ENCODE peak calls at places on chromosome 17, in seven cellular contexts. B, Y, D, Z, H, T and E are unnamed samples.

GRCh38 chr17:50363217-50364060 is 9.5 kb downstream of the MRPL27 start:
- DNase-seq in T (peak; percentile 65), H (no peak), Z (no peak), D (no peak), Y (peak; percentile 78), B (no peak), E (peak; percentile 53)

GRCh38 chr17:78665952-78666920 is 89.0 kb upstream of the DNAH17 start:
- DNase-seq in H (no peak), T (no peak), Z (no peak), Y (peak; percentile 42), B (peak; percentile 67), D (no peak), E (no peak)

GRCh38 chr17:8420041-8420934 is 15.4 kb upstream of the NDEL1 start:
- DNase-seq in Z (no peak), T (no peak), D (no peak), H (no peak), Y (peak; percentile 91), B (peak; percentile 82), E (no peak)

GRCh38 chr17:78468366-78468765 is 89.9 kb downstream of the PGS1 start:
- DNase-seq in Z (no peak), H (no peak), Y (no peak), T (no peak), B (no peak), D (no peak), E (no peak)

GRCh38 chr17:8480011-8480976 is 44.6 kb downstream of the NDEL1 start:
- DNase-seq in T (peak; percentile 72), H (peak; percentile 85), B (no peak), Y (no peak), D (no peak), Z (no peak), E (no peak)

GRCh38 chr17:38673714-38674012 is 1.1 kb downstream of the EPOP start:
- DNase-seq in T (no peak), Y (peak; percentile 25), B (no peak), Z (no peak), H (no peak), D (peak; percentile 40), E (no peak)

GRCh38 chr17:40978752-40979151 is 5.4 kb downstream of the KRT40 start:
- DNase-seq in Y (no peak), H (no peak), Z (no peak), T (peak; percentile 27), D (no peak), B (no peak), E (no peak)

GRCh38 chr17:76235883-76236282 is 4.4 kb downstream of the RNF157 start:
- DNase-seq in B (no peak), D (no peak), H (no peak), T (no peak), Y (no peak), Z (no peak), E (no peak)

GRCh38 chr17:21301593-21302550 is 17.4 kb downstream of the MAP2K3 start:
- DNase-seq in H (no peak), T (no peak), Y (no peak), Z (no peak), B (no peak), D (no peak), E (no peak)

GRCh38 chr17:55660171-55660886 is 62.3 kb downstream of the TMEM100 start:
- DNase-seq in Y (peak; percentile 35), T (no peak), H (no peak), Z (no peak), D (no peak), B (no peak), E (no peak)

GRCh38 chr17:79830303-79830702 is 8.9 kb downstream of the CBX4 start:
- DNase-seq in D (no peak), Y (no peak), T (no peak), B (no peak), H (no peak), Z (no peak), E (no peak)

GRCh38 chr17:78111012-78111726 is 17.4 kb downstream of the TMC6 start:
- DNase-seq in B (no peak), Y (no peak), D (no peak), H (no peak), T (no peak), Z (no peak), E (peak; percentile 50)

GRCh38 chr17:49450735-49451134 is 36.1 kb upstream of the PHB1 start:
- DNase-seq in Y (no peak), D (no peak), H (no peak), Z (no peak), B (no peak), T (no peak), E (no peak)

GRCh38 chr17:38605852-38606645 is at the start of gene SRCIN1:
- DNase-seq in T (peak; percentile 69), B (no peak), D (peak; percentile 70), Y (peak; percentile 13), Z (peak; percentile 50), H (no peak), E (peak; percentile 71)

GRCh38 chr17:73820686-73821448 is 176.6 kb upstream of the SDK2 start:
- DNase-seq in H (no peak), T (no peak), Z (no peak), Y (peak; percentile 22), B (no peak), D (no peak), E (no peak)
- TF ChIP-seq CTCF in H (no peak), T (no peak), Z (peak; percentile 34), Y (peak; percentile 32), B (peak; percentile 18), D (no peak), E (peak; percentile 48)

GRCh38 chr17:58002973-58003372 is 4.1 kb downstream of the SRSF1 start:
- DNase-seq in Y (no peak), T (no peak), Z (no peak), B (no peak), H (no peak), D (no peak), E (no peak)
- H3K27ac ChIP-seq in Y (no peak overlapping the region), T (no peak overlapping the region), Z (no peak overlapping the region), B (no peak overlapping the region), H (no peak overlapping the region), D (peak overlapping the region; percentile 6), E (no peak overlapping the region)

GRCh38 chr17:44362479-44362963 is 1.1 kb downstream of the FAM171A2 start:
- DNase-seq in H (no peak), Z (no peak), B (no peak), T (no peak), D (no peak), Y (no peak), E (no peak)
- H3K4me3 ChIP-seq in H (peak overlapping the region; percentile 85), Z (peak overlapping the region; percentile 46), B (peak overlapping the region; percentile 70), T (no peak overlapping the region), D (peak overlapping the region; percentile 77), Y (peak overlapping the region; percentile 84), E (peak overlapping the region; percentile 74)

GRCh38 chr17:63497708-63498483 is 21.0 kb downstream of the ACE start:
- DNase-seq in H (no peak), T (no peak), D (no peak), B (no peak), Z (no peak), Y (peak; percentile 16), E (no peak)
- TF ChIP-seq CTCF in H (no peak), T (no peak), D (peak; percentile 16), B (peak; percentile 9), Z (no peak), Y (peak; percentile 23), E (no peak)

GRCh38 chr17:385195-385835 is 32.7 kb upstream of the RPH3AL start:
- DNase-seq in T (no peak), B (peak; percentile 81), Z (no peak), D (peak; percentile 53), H (no peak), Y (peak; percentile 28), E (no peak)

GRCh38 chr17:385836-386144 is 33.2 kb upstream of the RPH3AL start:
- DNase-seq in D (no peak), H (no peak), Z (no peak), Y (no peak), T (no peak), B (no peak), E (no peak)

GRCh38 chr17:382644-383533 is 30.3 kb upstream of the RPH3AL start:
- DNase-seq in Z (peak; percentile 22), D (peak; percentile 40), T (peak; percentile 47), B (peak; percentile 42), Y (peak; percentile 61), H (no peak), E (peak; percentile 53)

GRCh38 chr17:384622-385194 is 32.1 kb upstream of the RPH3AL start:
- DNase-seq in D (no peak), Y (no peak), Z (no peak), B (no peak), H (no peak), T (no peak), E (no peak)

DNA sequence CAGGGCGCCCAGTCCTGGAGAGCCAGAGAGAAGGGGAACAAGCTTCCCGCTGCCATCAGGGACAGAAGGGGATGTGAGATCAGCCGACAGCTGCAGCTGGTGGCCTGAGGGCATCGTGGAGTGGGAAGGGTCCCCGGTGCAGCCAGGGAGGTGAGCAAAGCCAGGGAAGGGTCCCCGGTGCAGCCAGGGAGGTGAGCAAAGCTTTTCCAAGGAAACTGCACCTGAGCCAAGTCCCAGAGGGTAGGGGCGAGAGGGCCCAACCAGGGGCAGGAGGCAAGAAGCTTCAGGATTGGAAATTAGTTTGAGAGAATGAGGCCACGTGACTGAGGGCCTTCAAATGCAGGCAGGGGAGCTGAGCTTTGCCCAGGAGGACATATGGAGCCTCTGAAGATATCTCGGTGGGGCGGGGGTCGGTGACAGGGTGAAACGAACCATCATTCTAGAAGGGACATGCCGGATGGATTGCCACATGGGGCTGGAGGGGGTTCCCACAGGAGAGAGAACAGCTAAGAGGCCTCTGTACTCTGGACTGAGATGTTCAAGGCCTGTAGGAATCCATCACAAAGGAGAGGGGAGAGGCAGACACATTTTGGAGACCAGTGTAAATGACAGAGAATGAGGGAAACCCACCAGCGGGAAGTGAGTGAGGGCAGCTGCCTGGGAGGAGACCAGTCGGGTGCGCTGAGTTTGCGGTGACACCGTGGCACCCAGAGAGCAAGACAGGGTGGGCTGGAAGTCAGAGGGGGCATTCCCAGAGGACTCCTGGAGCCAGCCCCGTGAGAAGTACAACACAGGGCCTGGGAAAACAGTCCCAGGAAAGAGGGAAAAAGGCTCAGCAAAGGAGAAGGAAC is 31.4 kb upstream of the RPH3AL start:
- DNase-seq in H (no peak), D (no peak), Z (no peak), B (no peak), Y (no peak), T (no peak), E (no peak)
- H3K27ac ChIP-seq in H (no peak overlapping the region), D (peak overlapping the region; percentile 99), Z (no peak overlapping the region), B (peak overlapping the region; percentile 93), Y (no peak overlapping the region), T (no peak overlapping the region), E (no peak overlapping the region)

GRCh38 chr17:5226940-5227878 is 7.5 kb downstream of the SCIMP start:
- DNase-seq in Z (no peak), Y (no peak), T (no peak), H (no peak), B (no peak), D (no peak), E (no peak)
- H3K4me3 ChIP-seq in Z (no peak overlapping the region), Y (no peak overlapping the region), T (no peak overlapping the region), H (no peak overlapping the region), B (no peak overlapping the region), D (no peak overlapping the region), E (no peak overlapping the region)

GRCh38 chr17:66290097-66290722 is 12.2 kb upstream of the PRKCA start:
- DNase-seq in Z (no peak), B (no peak), D (no peak), Y (no peak), H (no peak), T (no peak), E (no peak)
- TF ChIP-seq CTCF in Z (peak; percentile 6), B (no peak), D (peak; percentile 41), Y (peak; percentile 20), H (peak; percentile 13), T (no peak), E (peak; percentile 31)